ENCODE peak calls at places on chromosomes 2 and 18, in nine cellular contexts. H is hippocampal formation; K is 8988T; I is WTC11; G is glomerular endothelial cell; F is LoVo; S is stimulated activated CD4-positive, alpha-beta T cell treated with anti-CD3 and anti-CD28 coated beads, Interleukin-2, amount 100 ng/mL, for 24 hours; Q is T1000; V is AG10803. M is an unnamed sample.

GRCh38 chr2:62178741-62179271 is 17.1 kb upstream of the B3GNT2 start:
- DNase-seq in V (peak; percentile 74), Q (no peak), I (no peak), G (no peak), H (no peak), S (no peak), F (no peak), K (no peak), M (no peak)

GRCh38 chr2:145186303-145186702 is 666.4 kb upstream of the ZEB2 start:
- DNase-seq in H (no peak), I (peak; percentile 55), Q (no peak), V (peak; percentile 70), F (no peak), S (no peak), G (no peak), K (no peak), M (peak; percentile 21)

GRCh38 chr2:168025487-168026203 is 221.8 kb downstream of the STK39 start:
- DNase-seq in H (no peak), F (no peak), V (no peak), K (no peak), G (no peak), Q (no peak), S (no peak), I (no peak), M (no peak)

GRCh38 chr2:241633561-241633960 is 3.4 kb downstream of the THAP4 start:
- DNase-seq in V (no peak), Q (no peak), S (no peak), I (no peak), F (no peak), G (no peak), H (no peak), K (no peak), M (no peak)

GRCh38 chr2:20050104-20050711 is 1.2 kb downstream of the LAPTM4A start:
- DNase-seq in H (peak; percentile 7), S (peak; percentile 18), F (no peak), Q (no peak), I (no peak), G (no peak), V (peak; percentile 65), K (no peak), M (no peak)

GRCh38 chr2:10221976-10222870 is 80.5 kb upstream of the HPCAL1 start:
- DNase-seq in G (no peak), I (no peak), S (no peak), K (no peak), Q (no peak), V (no peak), H (no peak), F (no peak), M (no peak)

GRCh38 chr2:149261672-149262071 is 68.7 kb upstream of the LYPD6 start:
- DNase-seq in S (no peak), Q (no peak), I (no peak), H (no peak), G (no peak), K (no peak), F (no peak), V (no peak), M (no peak)

GRCh38 chr2:196101325-196101981 is 32.8 kb upstream of the DNAH7 start:
- DNase-seq in G (no peak), S (peak; percentile 53), F (no peak), K (no peak), V (peak; percentile 44), Q (no peak), I (no peak), H (no peak), M (no peak)

GRCh38 chr2:47656715-47657600 is 126.0 kb upstream of the MSH6 start:
- DNase-seq in I (no peak), V (peak; percentile 9), S (no peak), G (no peak), H (no peak), F (no peak), K (no peak), Q (no peak), M (no peak)

GRCh38 chr18:78647018-78647417 is 332.6 kb upstream of the SALL3 start:
- DNase-seq in S (no peak), Q (no peak), I (no peak), V (no peak), G (no peak), H (no peak), F (no peak), K (no peak), M (no peak)

GRCh38 chr2:176139170-176139611 is 9.7 kb downstream of the HOXD8 start:
- DNase-seq in G (no peak), S (no peak), K (no peak), F (no peak), I (no peak), Q (no peak), V (peak; percentile 63), H (no peak), M (no peak)

GRCh38 chr18:48031641-48032040 is 101.2 kb upstream of the SMAD2 start:
- DNase-seq in V (no peak), K (no peak), Q (no peak), G (no peak), S (no peak), F (no peak), H (no peak), I (no peak), M (no peak)

M was measured in glutamatergic neuron.